ENCODE peak calls at places on chromosomes 13 and 19, in five cellular contexts. Z is progenitor cell of endocrine pancreas; Y is activated naive CD4-positive, alpha-beta T cell treated with anti-CD3 and anti-CD28 coated beads, Interleukin-2, amount 10 ng/mL, durations not matched to agents 7 days and 5 days; L is EH; C is CD8-positive, alpha-beta T cell. Q is an unnamed sample.

GRCh38 chr13:114004416-114005205 is 30.7 kb upstream of the C13orf46 start:
- DNase-seq in C (no peak), L (no peak), Z (no peak), Y (no peak), Q (no peak)

GRCh38 chr13:86882835-86883234 is 788.3 kb upstream of the SLITRK5 start:
- DNase-seq in L (no peak), Y (no peak), Z (no peak), C (no peak), Q (no peak)

GRCh38 chr13:45180713-45181601 is 19.9 kb downstream of the KCTD4 start:
- DNase-seq in Z (no peak), L (no peak), C (no peak), Y (no peak), Q (no peak)

GRCh38 chr13:36814465-36814864 is 4.6 kb upstream of the RFXAP start:
- DNase-seq in Z (no peak), L (peak; percentile 4), C (no peak), Y (no peak), Q (no peak)

GRCh38 chr19:5696196-5697021 is 6.3 kb downstream of the RPL36 start:
- DNase-seq in Z (no peak), L (no peak), Y (no peak), C (no peak), Q (no peak)

GRCh38 chr13:86601351-86601750 is 802.1 kb upstream of the SLITRK6 start:
- DNase-seq in Y (no peak), C (no peak), L (no peak), Z (no peak), Q (no peak)

GRCh38 chr19:51122112-51122981 is 2.4 kb upstream of the SIGLEC9 start:
- DNase-seq in L (no peak), C (no peak), Z (no peak), Y (no peak), Q (no peak)

GRCh38 chr19:47020992-47021496 is 1.4 kb downstream of the NPAS1 start:
- DNase-seq in C (no peak), Y (no peak), L (peak; percentile 16), Z (no peak), Q (no peak)

GRCh38 chr13:98317573-98318171 is 140.6 kb upstream of the RNF113B start:
- DNase-seq in L (no peak), Z (no peak), C (no peak), Y (no peak), Q (no peak)

GRCh38 chr13:22111961-22112360 is 441.1 kb downstream of the FGF9 start:
- DNase-seq in Z (no peak), Y (no peak), C (no peak), L (no peak), Q (no peak)

GRCh38 chr19:10228925-10229324 is 2.2 kb downstream of the S1PR2 start:
- DNase-seq in L (peak; percentile 49), Z (no peak), Y (peak; percentile 64), C (no peak), Q (no peak)

GRCh38 chr19:32767951-32768679 is 48.5 kb downstream of the TDRD12 start:
- DNase-seq in Z (no peak), L (no peak), C (no peak), Y (no peak), Q (no peak)

GRCh38 chr13:33554919-33555791 is 262.8 kb upstream of the RFC3 start:
- DNase-seq in L (peak; percentile 13), Y (no peak), Z (no peak), C (no peak), Q (no peak)

GRCh38 chr19:58361900-58362271 is 665 bp downstream of the ZNF497 start:
- DNase-seq in Z (peak; percentile 53), C (peak; percentile 15), L (no peak), Y (peak; percentile 52), Q (no peak)

GRCh38 chr13:45119469-45119989 is 781 bp upstream of the GTF2F2 start:
- DNase-seq in Z (no peak), C (peak; percentile 38), L (peak; percentile 45), Y (peak; percentile 71), Q (no peak)

GRCh38 chr19:19276851-19277250 is 3.8 kb upstream of the TM6SF2 start:
- DNase-seq in C (no peak), Y (no peak), Z (no peak), L (no peak), Q (no peak)

GRCh38 chr19:2048104-2048958 is 2.7 kb downstream of the MKNK2 start:
- DNase-seq in Z (no peak), L (no peak), Y (no peak), C (no peak), Q (no peak)

GRCh38 chr19:36245210-36246005 is 30.5 kb downstream of the ZNF146 start:
- DNase-seq in L (no peak), Y (no peak), C (no peak), Z (peak; percentile 37), Q (no peak)

GRCh38 chr13:94494021-94494420 is 14.5 kb upstream of the DCT start:
- DNase-seq in C (no peak), L (no peak), Y (no peak), Z (no peak), Q (no peak)

GRCh38 chr19:44587863-44588752 is 25.3 kb upstream of the IGSF23 start:
- DNase-seq in C (no peak), Y (no peak), L (peak; percentile 98), Z (no peak), Q (peak; percentile 58)

GRCh38 chr13:98447130-98447529 is 129.8 kb downstream of the STK24 start:
- DNase-seq in Y (no peak), C (no peak), L (no peak), Z (no peak), Q (no peak)

GRCh38 chr13:98184796-98185195 is 7.7 kb upstream of the RNF113B start:
- DNase-seq in Y (no peak), Z (no peak), L (peak; percentile 58), C (no peak), Q (no peak)

GRCh38 chr19:12065100-12065538 is 588 bp downstream of the ZNF844 start:
- DNase-seq in C (peak; percentile 14), Y (peak; percentile 21), L (peak; percentile 41), Z (no peak), Q (no peak)

GRCh38 chr19:7910321-7911161 is 4.1 kb upstream of the TGFBR3L start:
- DNase-seq in L (no peak), Z (no peak), Y (no peak), C (no peak), Q (no peak)

Q was measured in GM04504.